ENCODE peak calls at places on chromosomes 2 and 18, in four cellular contexts. K is naive thymus-derived CD4-positive, alpha-beta T cell; M is aorta; T is right lobe of liver. E is an unnamed sample.

GRCh38 chr2:60581461-60582282 is 28.2 kb upstream of the BCL11A start:
- DNase-seq in K (peak; percentile 49), M (peak; percentile 75), T (peak; percentile 59), E (peak; percentile 6)

GRCh38 chr2:54597153-54597827 is 126.2 kb upstream of the EML6 start:
- DNase-seq in K (no peak), M (no peak), T (peak; percentile 73), E (no peak)

GRCh38 chr18:62744076-62744705 is 28.9 kb downstream of the PHLPP1 start:
- DNase-seq in K (no peak), M (no peak), T (no peak), E (no peak)

GRCh38 chr2:188189356-188189755 is 102.3 kb upstream of the GULP1 start:
- DNase-seq in K (no peak), M (no peak), T (no peak), E (no peak)

GRCh38 chr2:241018051-241018891 is 19.9 kb downstream of the SNED1 start:
- DNase-seq in K (no peak), M (no peak), T (no peak), E (no peak)

GRCh38 chr2:214830794-214831346 is 21.4 kb upstream of the BARD1 start:
- DNase-seq in K (no peak), M (no peak), T (no peak), E (peak; percentile 22)

GRCh38 chr2:168793596-168793995 is 8.8 kb upstream of the NOSTRIN start:
- DNase-seq in K (no peak), M (no peak), T (no peak), E (no peak)

GRCh38 chr2:120531863-120532600 is 186.1 kb downstream of the INHBB start:
- DNase-seq in K (no peak), M (no peak), T (no peak), E (no peak)

GRCh38 chr18:5941869-5942268 is 46.5 kb upstream of the TMEM200C start:
- DNase-seq in K (no peak), M (no peak), T (no peak), E (no peak)

GRCh38 chr2:121045245-121045644 is 239.8 kb downstream of the TFCP2L1 start:
- DNase-seq in K (no peak), M (no peak), T (no peak), E (no peak)

GRCh38 chr2:18546586-18546985 is 13.9 kb downstream of the RDH14 start:
- DNase-seq in K (peak; percentile 7), M (no peak), T (no peak), E (peak; percentile 8)

GRCh38 chr2:236366406-236366805 is 102.2 kb upstream of the ASB18 start:
- DNase-seq in K (peak; percentile 42), M (no peak), T (no peak), E (peak; percentile 24)

GRCh38 chr18:73563345-73563744 is 584.3 kb downstream of the FBXO15 start:
- DNase-seq in K (no peak), M (no peak), T (no peak), E (no peak)

GRCh38 chr2:7666561-7667259 is 749.5 kb downstream of the RNF144A start:
- DNase-seq in K (no peak), M (no peak), T (no peak), E (no peak)

GRCh38 chr18:73279499-73279898 is 411.7 kb upstream of the NETO1 start:
- DNase-seq in K (no peak), M (no peak), T (no peak), E (no peak)

GRCh38 chr2:37561615-37562569 is 109.5 kb downstream of the CDC42EP3 start:
- DNase-seq in K (no peak), M (no peak), T (no peak), E (no peak)

GRCh38 chr2:42795871-42796301 is 3.5 kb upstream of the HAAO start:
- DNase-seq in K (no peak), M (no peak), T (no peak), E (no peak)

GRCh38 chr2:37488911-37489310 is 144.5 kb downstream of the QPCT start:
- DNase-seq in K (no peak), M (no peak), T (no peak), E (no peak)

GRCh38 chr18:71209944-71210343 is 921.1 kb downstream of the SOCS6 start:
- DNase-seq in K (no peak), M (no peak), T (no peak), E (no peak)

GRCh38 chr18:24421831-24422230 is 4.6 kb upstream of the IMPACT start:
- DNase-seq in K (no peak), M (no peak), T (no peak), E (no peak)

GRCh38 chr2:38887347-38887746 is 2.3 kb upstream of the ARHGEF33 start:
- DNase-seq in K (no peak), M (no peak), T (no peak), E (no peak)

DNA sequence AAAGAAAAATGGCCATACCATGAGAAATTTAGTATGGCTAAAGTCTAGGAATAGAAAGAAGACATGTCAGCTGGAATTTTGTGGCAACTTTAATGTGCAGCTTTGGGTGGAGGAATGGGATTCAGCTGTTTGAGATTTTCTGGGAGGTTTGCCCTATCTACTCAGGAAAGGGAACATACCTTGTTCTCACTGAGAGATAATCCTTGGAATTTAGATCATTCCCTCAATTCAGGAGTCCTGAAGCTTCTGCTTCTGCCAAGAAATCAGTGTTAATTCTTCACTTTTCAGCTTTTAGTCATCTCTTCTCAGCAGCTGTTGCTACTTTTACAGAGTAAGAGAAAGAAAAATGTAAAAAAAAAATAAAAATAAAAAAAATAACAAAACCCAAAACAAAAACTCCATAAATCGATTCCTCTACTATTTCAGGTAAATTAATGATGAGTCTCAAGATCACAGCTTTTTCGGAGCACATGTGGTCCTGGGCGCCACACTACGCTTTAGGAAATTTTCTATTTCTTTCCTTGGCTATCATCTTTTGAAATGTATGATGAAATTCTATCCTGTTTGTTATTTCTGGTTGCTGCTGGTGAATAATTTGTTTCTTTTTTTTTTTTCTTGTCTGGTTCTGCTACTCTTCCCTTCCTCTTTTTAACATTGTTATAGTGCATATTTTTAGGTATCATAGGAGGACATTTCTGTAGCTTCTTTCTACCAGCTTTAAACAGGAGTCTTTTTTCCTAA is 18.8 kb upstream of the BAZ2B start:
- DNase-seq in K (no peak), M (no peak), T (no peak), E (no peak)
- H3K27ac ChIP-seq in K (no peak overlapping the region), M (no peak overlapping the region), T (no peak overlapping the region), E (no peak overlapping the region)

GRCh38 chr2:28366149-28366495 is 26.5 kb upstream of the FOSL2 start:
- DNase-seq in K (no peak), M (peak; percentile 38), T (no peak), E (no peak)
- H3K27ac ChIP-seq in K (no peak overlapping the region), M (no peak overlapping the region), T (no peak overlapping the region), E (no peak overlapping the region)

DNA sequence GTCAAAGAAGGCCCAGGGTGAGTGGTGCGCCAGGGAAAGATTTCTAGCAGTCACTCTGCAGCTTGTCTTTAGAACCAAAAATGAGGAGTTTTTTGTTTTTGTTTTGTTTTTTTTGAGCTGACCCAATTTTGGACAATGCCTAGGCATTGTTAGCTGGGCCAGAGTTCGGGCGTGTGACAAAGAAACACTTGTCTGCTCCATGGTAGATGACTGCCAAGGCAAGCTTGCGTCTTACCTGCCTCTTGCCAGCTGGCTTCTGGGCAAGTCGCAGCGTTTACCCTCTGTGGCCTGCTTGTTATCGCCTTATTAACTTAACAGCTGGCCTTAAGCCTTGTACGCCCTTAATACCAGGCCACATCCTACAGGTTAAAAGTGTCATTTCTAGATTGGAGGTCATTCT is 114.3 kb downstream of the GALNT1 start:
- DNase-seq in K (no peak), M (no peak), T (peak; percentile 56), E (no peak)
- H3K27ac ChIP-seq in K (no peak overlapping the region), M (no peak overlapping the region), T (no peak overlapping the region), E (no peak overlapping the region)

GRCh38 chr2:230643576-230644291 is 68.9 kb upstream of the CAB39 start:
- DNase-seq in K (peak; percentile 66), M (peak; percentile 75), T (no peak), E (peak; percentile 61)
- H3K27ac ChIP-seq in K (peak overlapping the region; percentile 68), M (no peak overlapping the region), T (no peak overlapping the region), E (peak overlapping the region; percentile 84)

DNA sequence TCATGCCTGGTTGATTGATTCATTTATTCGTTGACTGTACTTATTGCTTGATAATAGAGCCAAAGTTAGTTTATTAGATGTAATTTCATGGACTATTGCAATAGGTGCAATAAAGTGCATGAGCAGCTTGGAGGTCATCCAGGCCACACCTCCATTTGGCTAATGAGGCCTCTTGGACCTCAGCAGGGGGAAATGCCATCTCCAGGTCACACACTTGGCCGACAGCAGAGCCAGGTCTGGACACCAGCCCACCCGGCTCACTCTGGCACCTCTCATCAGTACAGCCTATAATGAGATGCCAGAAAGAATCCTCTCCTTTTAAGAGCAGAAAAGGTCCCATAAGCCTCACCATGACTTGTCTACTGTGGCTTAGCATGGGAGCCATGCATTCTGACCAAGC is 71.2 kb upstream of the AFF3 start:
- DNase-seq in K (no peak), M (peak; percentile 58), T (peak; percentile 94), E (no peak)
- H3K27ac ChIP-seq in K (no peak overlapping the region), M (no peak overlapping the region), T (peak overlapping the region; percentile 83), E (no peak overlapping the region)

E was measured in CD4-positive, CD25-positive, alpha-beta regulatory T cell.